ENCODE peak calls at places on chromosomes 16 and 17, in ten cellular contexts. V is heart left ventricle, G is HCT116, F is PC-3, U is psoas muscle, S is Caco-2, R is tibial artery, N is neural progenitor cell, Z is ovary, C is left lung. L is an unnamed sample. For H3K4me1, the result is how much of the 10 kb centered on the place peaks cover.

GRCh38 chr16:84501077-84501735 is 3.3 kb downstream of the MEAK7 start:
- DNase-seq in V (no peak), G (peak), F (peak), U (no peak), S (peak), R (peak), N (no peak), Z (no peak), C (no peak), L (no peak)

GRCh38 chr17:80899402-80900268 is 92.0 kb upstream of the CHMP6 start:
- DNase-seq in V (no peak), G (peak), F (peak), U (no peak), S (no peak), R (no peak), N (peak), Z (no peak), C (peak), L (peak)

GRCh38 chr17:77843878-77844260 is 114.6 kb upstream of the TNRC6C start:
- DNase-seq in V (no peak), G (no peak), F (no peak), U (no peak), S (no peak), R (no peak), N (no peak), Z (no peak), C (no peak), L (no peak)

GRCh38 chr16:50440531-50440930 is 71.7 kb upstream of the BRD7 start:
- DNase-seq in V (no peak), G (no peak), F (no peak), U (no peak), S (no peak), R (no peak), N (no peak), Z (no peak), C (no peak), L (no peak)

GRCh38 chr17:6711081-6711674 is 2.0 kb downstream of the SLC13A5 start:
- DNase-seq in V (no peak), G (no peak), F (no peak), U (no peak), S (no peak), R (no peak), N (no peak), Z (peak), C (no peak), L (no peak)

GRCh38 chr16:57167951-57168350 is 17.9 kb downstream of the PSME3IP1 start:
- DNase-seq in V (no peak), G (peak), F (peak), U (no peak), S (no peak), R (no peak), N (peak), Z (no peak), C (no peak), L (no peak)

GRCh38 chr17:76149214-76149613 is 8.2 kb upstream of the FOXJ1 start:
- DNase-seq in V (no peak), G (no peak), F (no peak), U (no peak), S (no peak), R (no peak), N (no peak), Z (no peak), C (no peak), L (no peak)

GRCh38 chr17:76997981-76998531 is 129.9 kb downstream of the MGAT5B start:
- DNase-seq in V (no peak), G (no peak), F (no peak), U (no peak), S (no peak), R (no peak), N (no peak), Z (no peak), C (no peak), L (peak)

GRCh38 chr16:87329436-87330256 is 12.5 kb upstream of the C16orf95 start:
- DNase-seq in V (no peak), G (no peak), F (no peak), U (no peak), S (no peak), R (no peak), N (no peak), Z (no peak), C (peak), L (no peak)

GRCh38 chr17:28421775-28422305 is 15.8 kb upstream of the SLC46A1 start:
- DNase-seq in V (no peak), G (no peak), F (no peak), U (no peak), S (no peak), R (no peak), N (no peak), Z (no peak), C (no peak), L (no peak)

GRCh38 chr16:70725024-70725911 is 39.4 kb upstream of the MTSS2 start:
- DNase-seq in V (no peak), G (no peak), F (no peak), U (no peak), S (no peak), R (peak), N (no peak), Z (peak), C (no peak), L (no peak)

GRCh38 chr16:57187508-57187854 is 1.4 kb downstream of the RSPRY1 start:
- DNase-seq in V (no peak), G (no peak), F (no peak), U (no peak), S (no peak), R (no peak), N (no peak), Z (no peak), C (no peak), L (no peak)

GRCh38 chr17:33750943-33751701 is 458.0 kb upstream of the ASIC2 start:
- DNase-seq in V (peak), G (peak), F (peak), U (peak), S (peak), R (no peak), N (peak), Z (peak), C (no peak), L (peak)

GRCh38 chr16:84714028-84714427 is 14.2 kb downstream of the USP10 start:
- DNase-seq in V (no peak), G (no peak), F (no peak), U (no peak), S (no peak), R (no peak), N (no peak), Z (no peak), C (no peak), L (no peak)

GRCh38 chr16:84922351-84923135 is 88.8 kb downstream of the ZDHHC7 start:
- DNase-seq in V (peak), G (no peak), F (no peak), U (peak), S (no peak), R (no peak), N (peak), Z (peak), C (no peak), L (peak)

GRCh38 chr17:44820631-44821196 is 9.4 kb downstream of the GJC1 start:
- DNase-seq in V (no peak), G (peak), F (peak), U (no peak), S (no peak), R (no peak), N (no peak), Z (no peak), C (no peak), L (no peak)

GRCh38 chr16:28879261-28879840 is 1.1 kb downstream of the ATP2A1 start:
- DNase-seq in V (no peak), G (no peak), F (no peak), U (no peak), S (no peak), R (no peak), N (peak), Z (no peak), C (no peak), L (no peak)

GRCh38 chr16:49533436-49533835 is 159.8 kb downstream of the C16orf78 start:
- DNase-seq in V (no peak), G (no peak), F (no peak), U (no peak), S (no peak), R (no peak), N (no peak), Z (no peak), C (no peak), L (no peak)

GRCh38 chr16:67740391-67740790 is 21.3 kb upstream of the GFOD2 start:
- DNase-seq in V (no peak), G (no peak), F (no peak), U (no peak), S (no peak), R (no peak), N (no peak), Z (no peak), C (no peak), L (no peak)

DNA sequence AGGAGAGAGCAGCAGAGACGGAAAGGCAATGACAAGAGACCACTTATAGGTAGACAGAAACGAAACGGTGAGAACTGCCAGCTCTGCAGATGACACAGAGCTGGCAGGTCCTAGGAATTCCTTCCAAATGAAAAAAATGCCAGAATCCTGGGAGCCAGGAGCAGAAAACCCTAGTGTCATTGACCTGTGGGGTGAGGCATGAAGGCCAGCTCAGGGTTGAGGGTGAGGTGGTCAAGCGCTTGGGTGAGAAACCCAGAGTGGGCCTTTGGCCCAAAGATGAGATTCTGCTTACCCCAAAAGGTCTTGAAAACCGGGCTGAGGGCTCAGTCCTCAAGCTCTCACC is 9.2 kb downstream of the HIC1 start:
- DNase-seq in V (no peak), G (no peak), F (no peak), U (no peak), S (no peak), R (no peak), N (no peak), Z (no peak), C (no peak), L (no peak)
- H3K4me1 ChIP-seq in V (half or more), G (under half), F (under half), U (under half), S (under half), R (half or more), N (under half), Z (under half), C (under half), L (under half)

DNA sequence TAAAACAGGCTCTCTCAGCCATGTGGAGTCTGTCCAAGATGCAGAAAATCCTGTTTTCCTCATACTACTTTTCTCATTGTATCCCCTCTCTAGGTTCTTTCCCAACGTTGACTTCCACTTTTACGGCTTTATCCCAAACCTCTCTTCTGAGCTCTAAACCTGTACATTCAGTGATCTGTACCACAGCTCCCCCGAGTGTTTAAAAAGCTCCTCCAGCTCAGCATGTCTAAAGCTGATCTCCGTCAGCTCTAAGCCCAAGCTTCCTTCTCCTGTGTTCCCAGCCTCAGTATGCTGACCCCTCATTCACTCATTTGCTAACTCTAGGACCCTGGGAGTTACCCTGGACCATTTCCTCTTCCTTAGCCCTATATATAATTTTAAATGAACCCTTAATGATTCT is 144.6 kb downstream of the DNAH9 start:
- DNase-seq in V (no peak), G (no peak), F (no peak), U (no peak), S (no peak), R (no peak), N (peak), Z (no peak), C (no peak), L (peak)
- TF ChIP-seq CTCF in V (no peak), G (no peak), F (no peak), U (no peak), S (no peak), R (no peak), N (peak), Z (no peak), C (no peak), L (no peak)

GRCh38 chr17:83099570-83100181 is 20.3 kb downstream of the METRNL start:
- DNase-seq in V (no peak), G (no peak), F (no peak), U (peak), S (no peak), R (peak), N (peak), Z (no peak), C (no peak), L (peak)

GRCh38 chr17:83098241-83099085 is 19.1 kb downstream of the METRNL start:
- DNase-seq in V (no peak), G (no peak), F (no peak), U (no peak), S (no peak), R (no peak), N (peak), Z (no peak), C (no peak), L (peak)

GRCh38 chr17:83099086-83099540 is 19.7 kb downstream of the METRNL start:
- DNase-seq in V (no peak), G (no peak), F (no peak), U (no peak), S (no peak), R (no peak), N (no peak), Z (no peak), C (no peak), L (peak)

GRCh38 chr17:83096401-83097220 is 17.2 kb downstream of the METRNL start:
- DNase-seq in V (no peak), G (no peak), F (peak), U (no peak), S (no peak), R (no peak), N (no peak), Z (no peak), C (no peak), L (no peak)

GRCh38 chr17:83097831-83098230 is 18.4 kb downstream of the METRNL start:
- DNase-seq in V (no peak), G (no peak), F (no peak), U (no peak), S (no peak), R (no peak), N (no peak), Z (no peak), C (no peak), L (peak)
- H3K4me1 ChIP-seq in V (under half), G (under half), F (under half), U (under half), S (under half), R (half or more), N (under half), Z (under half), C (under half), L (under half)

DNA sequence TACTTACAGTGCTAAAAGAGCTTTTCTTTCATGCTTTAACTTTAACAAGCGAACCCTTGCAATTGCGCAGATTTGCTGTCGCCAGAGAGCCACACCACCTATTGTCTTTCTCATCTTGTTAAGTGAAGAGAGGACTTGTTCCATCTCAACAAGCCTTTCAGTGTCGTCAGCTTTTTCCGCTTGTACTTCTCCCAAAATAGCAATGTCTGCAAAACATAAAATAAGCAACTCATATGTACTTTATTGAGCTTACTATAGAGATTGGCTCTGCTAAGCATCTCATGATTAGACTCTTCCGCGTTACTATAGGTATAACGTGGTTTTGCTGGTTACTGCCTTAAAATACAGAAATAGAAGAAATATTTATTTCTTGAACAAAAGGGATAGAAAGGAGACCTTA is 51.9 kb downstream of the ABCA8 start:
- DNase-seq in V (no peak), G (no peak), F (no peak), U (no peak), S (no peak), R (no peak), N (no peak), Z (no peak), C (no peak), L (no peak)
- TF ChIP-seq CTCF in V (no peak), G (no peak), F (no peak), U (no peak), S (no peak), R (no peak), N (no peak), Z (no peak), C (no peak), L (no peak)

DNA sequence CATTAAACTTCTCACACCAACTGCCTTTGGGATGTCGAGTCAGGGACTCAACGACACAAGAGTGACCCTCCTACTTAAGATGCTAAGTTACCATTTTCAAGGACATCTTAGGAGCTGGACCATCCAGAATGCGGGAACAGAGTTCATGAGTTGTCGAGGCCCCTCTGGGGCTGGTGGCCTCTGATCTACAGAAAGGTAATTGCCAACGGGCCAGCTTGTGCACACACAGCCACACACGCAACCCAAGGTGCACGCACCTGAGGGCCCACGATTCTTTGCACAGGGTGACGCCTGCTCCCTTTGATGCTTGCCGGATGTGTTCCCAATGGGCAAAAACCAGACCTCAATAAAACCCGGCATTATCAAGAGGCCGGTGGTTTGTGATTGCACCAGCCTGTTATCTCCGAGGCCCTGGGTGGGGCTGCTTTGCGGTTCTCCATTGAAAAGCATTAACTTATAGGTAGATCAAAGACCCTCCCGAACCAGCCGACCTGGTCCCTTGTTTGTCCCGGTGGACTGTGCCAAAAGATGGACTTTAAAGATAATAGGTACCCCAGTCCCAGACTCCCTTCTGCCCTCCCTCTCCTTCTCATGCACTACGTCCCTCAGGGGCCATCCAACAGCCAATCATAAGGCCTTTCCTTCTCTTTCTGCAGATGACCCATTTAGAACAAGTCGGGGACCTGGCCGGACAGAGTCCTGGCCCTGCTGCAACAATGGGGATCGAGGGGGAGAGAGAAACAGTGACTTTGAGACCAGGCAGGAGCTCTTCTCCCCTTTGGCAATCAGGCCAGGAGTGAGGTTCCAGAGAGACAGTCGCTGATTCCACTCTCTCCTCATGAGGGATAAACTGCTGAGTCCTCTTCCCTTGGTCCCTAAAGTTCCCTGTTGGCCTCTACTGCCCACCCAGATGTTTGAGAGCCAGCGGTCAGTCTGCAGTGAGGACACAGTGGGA is 292.5 kb downstream of the SOX9 start:
- DNase-seq in V (no peak), G (no peak), F (no peak), U (no peak), S (peak), R (no peak), N (no peak), Z (no peak), C (no peak), L (peak)
- H3K4me1 ChIP-seq in V (under half), G (half or more), F (under half), U (under half), S (half or more), R (under half), N (under half), Z (under half), C (under half), L (under half)

GRCh38 chr16:9286930-9287329 is 195.5 kb downstream of the HAPSTR1 start:
- DNase-seq in V (no peak), G (no peak), F (no peak), U (no peak), S (peak), R (no peak), N (no peak), Z (no peak), C (no peak), L (peak)
- TF ChIP-seq CTCF in V (no peak), G (no peak), F (no peak), U (no peak), S (no peak), R (no peak), N (no peak), Z (no peak), C (no peak), L (no peak)